ENCODE peak calls at places on chromosomes 7 and 10, in seven cellular contexts. M is RWPE1; A is colonic mucosa; E is pancreas; C is A549; Q is CD8-positive, alpha-beta T cell; U is psoas muscle. X is an unnamed sample.
A peak's percentile ranks its signal among the peaks of the same experiment; 100 is the strongest.

GRCh38 chr10:804191-804781 is 114.8 kb upstream of the DIP2C start:
- DNase-seq in M (no peak), A (no peak), E (peak; percentile 43), C (no peak), Q (no peak), U (no peak), X (peak; percentile 50)

GRCh38 chr7:23742051-23742450 is 32.0 kb downstream of the STK31 start:
- DNase-seq in M (no peak), A (no peak), E (no peak), C (no peak), Q (no peak), U (no peak), X (no peak)

GRCh38 chr7:4894482-4894881 is 11.0 kb upstream of the RADIL start:
- DNase-seq in M (no peak), A (no peak), E (no peak), C (no peak), Q (no peak), U (no peak), X (no peak)

GRCh38 chr7:57370066-57370738 is 79.8 kb upstream of the ZNF716 start:
- DNase-seq in M (no peak), A (no peak), E (no peak), C (no peak), Q (no peak), U (no peak), X (no peak)

GRCh38 chr7:55209366-55209765 is 155.8 kb upstream of the LANCL2 start:
- DNase-seq in M (no peak), A (peak; percentile 39), E (no peak), C (no peak), Q (no peak), U (no peak), X (no peak)

GRCh38 chr7:28407643-28408042 is 4.7 kb upstream of the CREB5 start:
- DNase-seq in M (peak; percentile 46), A (peak; percentile 28), E (no peak), C (peak; percentile 52), Q (no peak), U (no peak), X (no peak)

GRCh38 chr10:787933-788651 is 98.6 kb upstream of the DIP2C start:
- DNase-seq in M (no peak), A (peak; percentile 13), E (peak; percentile 46), C (no peak), Q (no peak), U (peak; percentile 55), X (no peak)

GRCh38 chr10:73467210-73467609 is 28.6 kb downstream of the PPP3CB start:
- DNase-seq in M (no peak), A (no peak), E (no peak), C (no peak), Q (no peak), U (no peak), X (no peak)

GRCh38 chr7:71497233-71497946 is 365.4 kb downstream of the GALNT17 start:
- DNase-seq in M (no peak), A (no peak), E (no peak), C (no peak), Q (no peak), U (no peak), X (no peak)

DNA sequence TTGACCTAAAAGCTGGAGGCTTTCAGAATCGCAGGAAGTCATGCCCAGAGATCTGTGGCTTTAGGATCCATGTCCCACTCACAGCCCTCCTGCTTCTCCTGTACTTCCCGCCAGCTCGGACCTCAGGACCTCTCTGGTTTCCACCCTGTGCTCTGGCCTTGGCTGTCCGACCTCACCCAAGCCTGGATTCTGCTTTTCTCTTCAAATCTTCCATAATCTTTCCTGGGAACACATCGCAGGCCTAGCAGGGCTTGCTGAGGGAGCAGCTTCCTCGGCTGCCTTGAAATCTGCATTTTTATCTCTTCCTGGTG is 219.6 kb upstream of the ZNF32 start:
- DNase-seq in M (no peak), A (no peak), E (no peak), C (no peak), Q (no peak), U (no peak), X (no peak)
- H3K27ac ChIP-seq in M (no peak overlapping the region), A (no peak overlapping the region), E (no peak overlapping the region), C (no peak overlapping the region), Q (no peak overlapping the region), U (peak overlapping the region; percentile 50), X (no peak overlapping the region)

GRCh38 chr7:145293793-145294153 is 457.9 kb upstream of the TPK1 start:
- DNase-seq in M (no peak), A (no peak), E (no peak), C (no peak), Q (no peak), U (no peak), X (no peak)
- H3K27ac ChIP-seq in M (no peak overlapping the region), A (no peak overlapping the region), E (no peak overlapping the region), C (no peak overlapping the region), Q (no peak overlapping the region), U (no peak overlapping the region), X (no peak overlapping the region)

GRCh38 chr7:20351901-20352300 is 21.2 kb downstream of the ITGB8 start:
- DNase-seq in M (peak; percentile 48), A (no peak), E (no peak), C (peak; percentile 38), Q (no peak), U (no peak), X (no peak)
- H3K27ac ChIP-seq in M (peak overlapping the region; percentile 27), A (no peak overlapping the region), E (no peak overlapping the region), C (peak overlapping the region; percentile 74), Q (no peak overlapping the region), U (no peak overlapping the region), X (no peak overlapping the region)

DNA sequence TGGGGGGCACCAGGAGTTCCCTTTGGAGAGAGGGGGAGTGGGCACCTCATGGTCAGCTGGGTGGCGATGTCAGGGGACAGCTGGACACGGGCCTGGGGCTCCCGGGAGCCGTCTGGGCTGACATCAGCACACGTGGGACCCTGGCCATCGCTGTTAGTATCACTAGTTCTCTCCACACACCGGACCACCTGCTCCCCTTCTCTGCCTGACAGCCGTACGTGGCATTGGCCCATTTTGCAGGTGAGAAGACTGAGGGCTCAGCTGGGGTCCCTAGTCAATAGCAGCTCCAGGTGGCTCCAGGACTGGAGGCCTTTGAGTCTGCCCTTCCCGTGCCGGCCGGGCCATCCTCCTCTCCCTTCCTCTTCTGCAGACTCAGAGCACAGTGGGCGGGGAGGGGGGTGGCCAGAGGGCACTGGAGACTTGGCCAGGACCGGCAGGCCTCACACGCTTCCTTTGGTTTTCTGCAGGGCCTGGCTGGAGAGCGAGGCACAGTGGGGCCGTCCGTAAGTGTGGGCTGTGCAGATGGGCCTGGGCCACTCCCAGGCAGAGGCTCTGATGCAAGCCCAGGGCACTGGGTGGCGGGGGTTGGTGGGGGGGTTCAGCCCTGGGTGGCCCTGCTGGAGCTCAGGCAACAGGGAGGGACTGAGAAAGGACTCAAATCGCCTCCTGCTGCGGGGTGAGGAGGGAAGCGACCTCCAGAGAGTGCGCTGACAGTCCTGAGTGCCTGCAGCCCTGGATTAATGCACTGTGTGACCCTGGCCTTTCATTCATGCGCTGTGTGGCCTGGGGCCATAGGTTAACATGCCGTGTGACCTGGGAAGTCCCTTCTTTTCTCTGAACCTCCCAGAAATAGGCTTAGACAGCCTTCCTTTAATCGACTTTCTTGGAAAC is 78.2 kb downstream of the MYL10 start:
- DNase-seq in M (no peak), A (no peak), E (peak; percentile 41), C (no peak), Q (no peak), U (peak; percentile 44), X (peak; percentile 41)
- H3K27ac ChIP-seq in M (no peak overlapping the region), A (no peak overlapping the region), E (no peak overlapping the region), C (no peak overlapping the region), Q (no peak overlapping the region), U (no peak overlapping the region), X (no peak overlapping the region)

GRCh38 chr10:21513035-21513434 is 12.4 kb downstream of the SKIDA1 start:
- DNase-seq in M (no peak), A (no peak), E (no peak), C (no peak), Q (no peak), U (no peak), X (no peak)
- H3K27ac ChIP-seq in M (no peak overlapping the region), A (no peak overlapping the region), E (no peak overlapping the region), C (no peak overlapping the region), Q (no peak overlapping the region), U (no peak overlapping the region), X (no peak overlapping the region)

GRCh38 chr7:158809596-158809995 is 19.7 kb downstream of the ESYT2 start:
- DNase-seq in M (no peak), A (no peak), E (no peak), C (no peak), Q (no peak), U (no peak), X (no peak)
- H3K27ac ChIP-seq in M (no peak overlapping the region), A (no peak overlapping the region), E (no peak overlapping the region), C (no peak overlapping the region), Q (no peak overlapping the region), U (no peak overlapping the region), X (no peak overlapping the region)

GRCh38 chr7:47669178-47669878 is 87.4 kb upstream of the TNS3 start:
- DNase-seq in M (peak; percentile 64), A (peak; percentile 64), E (no peak), C (peak; percentile 61), Q (peak; percentile 26), U (peak; percentile 80), X (peak; percentile 79)
- H3K27ac ChIP-seq in M (no peak overlapping the region), A (peak overlapping the region; percentile 63), E (no peak overlapping the region), C (peak overlapping the region; percentile 61), Q (no peak overlapping the region), U (peak overlapping the region; percentile 81), X (peak overlapping the region; percentile 68)

DNA sequence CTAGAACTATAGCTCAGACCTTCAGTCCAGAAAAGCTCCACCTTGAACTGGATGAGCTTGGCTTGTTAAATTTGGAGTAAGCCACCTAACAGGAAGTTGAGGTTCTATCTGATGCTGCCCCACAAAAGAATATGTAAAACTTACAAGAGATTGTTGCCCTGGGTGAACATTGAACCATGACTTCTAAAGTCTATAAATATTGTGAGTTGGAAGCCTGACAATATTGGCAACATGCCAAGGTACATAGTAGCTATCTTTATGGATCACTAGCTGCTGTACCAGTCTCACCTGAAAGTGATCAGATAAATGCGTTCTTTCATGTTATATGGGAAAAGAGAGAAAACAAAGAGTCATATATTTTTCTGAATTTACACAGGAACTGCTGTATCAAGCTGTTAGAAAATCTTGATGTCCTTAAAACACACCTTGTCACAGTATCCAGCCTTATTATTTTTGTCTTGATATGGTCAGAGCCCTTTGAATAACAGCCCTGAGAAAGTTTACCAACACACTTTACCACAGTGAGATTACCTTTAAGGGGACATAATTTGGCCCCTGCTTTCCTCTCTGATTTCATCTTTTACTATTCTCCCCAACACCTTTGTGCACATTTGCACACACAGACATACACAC is 92.0 kb downstream of the LSMEM1 start:
- DNase-seq in M (no peak), A (peak; percentile 80), E (no peak), C (no peak), Q (no peak), U (no peak), X (no peak)
- H3K27ac ChIP-seq in M (no peak overlapping the region), A (peak overlapping the region; percentile 82), E (no peak overlapping the region), C (no peak overlapping the region), Q (no peak overlapping the region), U (peak overlapping the region; percentile 62), X (no peak overlapping the region)

GRCh38 chr10:104323085-104323484 is 15.2 kb downstream of the ITPRIP start:
- DNase-seq in M (no peak), A (no peak), E (peak; percentile 15), C (no peak), Q (no peak), U (no peak), X (no peak)
- H3K27ac ChIP-seq in M (peak overlapping the region; percentile 99), A (no peak overlapping the region), E (no peak overlapping the region), C (no peak overlapping the region), Q (no peak overlapping the region), U (peak overlapping the region; percentile 2), X (peak overlapping the region; percentile 99)

X was measured in lower lobe of right lung.